ENCODE peak calls at places on chromosome 17, in seven cellular contexts. K is stimulated activated effector memory CD8-positive, alpha-beta T cell treated with anti-CD3 and anti-CD28 coated beads, Interleukin-12 subunit alpha, Interleukin-12 subunit beta, amount 100 ng/mL, for 72 hours; N is stimulated activated naive CD8-positive, alpha-beta T cell treated with anti-CD3 and anti-CD28 coated beads, Interleukin-15, Interleukin-2, amounts not matched to agents 100 U/mL and 50 U/mL, for 24 hours; S is activated T-helper 17 cell treated with anti-CD3 and anti-CD28 coated beads, Interleukin-2, amount 50 U/mL, for 72 hours; Y is activated T-cell treated with anti-CD3 and anti-CD28 coated beads, Interleukin-2, amount 50 U/mL, for 4 hours; P is right cardiac atrium; W is T-helper 17 cell. M is an unnamed sample.

GRCh38 chr17:69602969-69603368 is 188.5 kb downstream of the MAP2K6 start:
- ATAC-seq in W (peak), K (peak), S (peak), Y (peak), P (no peak), N (peak), M (no peak)

GRCh38 chr17:82370471-82371332 is 863 bp upstream of the UTS2R start:
- ATAC-seq in S (peak), W (peak), Y (peak), P (no peak), N (no peak), K (peak), M (no peak)

GRCh38 chr17:38897176-38897575 is 27.3 kb downstream of the LASP1 start:
- ATAC-seq in K (no peak), N (no peak), P (peak), W (no peak), Y (no peak), S (no peak), M (no peak)

GRCh38 chr17:65231086-65231485 is 93.9 kb downstream of the RGS9 start:
- ATAC-seq in Y (no peak), S (no peak), W (no peak), K (no peak), P (no peak), N (no peak), M (no peak)

GRCh38 chr17:4272213-4272975 is 8.6 kb upstream of the ANKFY1 start:
- ATAC-seq in S (no peak), W (no peak), K (no peak), P (peak), N (no peak), Y (no peak), M (no peak)

GRCh38 chr17:42803074-42803883 is 4.6 kb downstream of the CNTD1 start:
- ATAC-seq in Y (no peak), W (no peak), N (no peak), S (no peak), P (no peak), K (no peak), M (no peak)

GRCh38 chr17:15885770-15886169 is 59.2 kb upstream of the ADORA2B start:
- ATAC-seq in W (no peak), S (peak), Y (peak), P (no peak), K (peak), N (peak), M (no peak)

GRCh38 chr17:44310188-44310587 is 1.8 kb downstream of the RUNDC3A start:
- ATAC-seq in Y (no peak), P (no peak), K (no peak), S (no peak), W (no peak), N (no peak), M (no peak)

GRCh38 chr17:8068736-8069586 is 18.6 kb downstream of the ALOX12B start:
- ATAC-seq in P (peak), N (no peak), K (no peak), Y (no peak), W (no peak), S (no peak), M (no peak)

GRCh38 chr17:74769856-74770497 is 6.2 kb downstream of the NAT9 start:
- ATAC-seq in W (no peak), P (no peak), K (no peak), N (no peak), S (no peak), Y (no peak), M (peak)

GRCh38 chr17:2302740-2303277 is 776 bp downstream of the SMG6 start:
- ATAC-seq in N (no peak), S (no peak), W (peak), P (no peak), K (no peak), Y (no peak), M (no peak)

GRCh38 chr17:62105361-62105760 is 40.3 kb upstream of the MED13 start:
- ATAC-seq in Y (no peak), P (no peak), N (no peak), K (no peak), S (no peak), W (no peak), M (no peak)

GRCh38 chr17:332558-333322 is 19.9 kb downstream of the RPH3AL start:
- ATAC-seq in S (no peak), N (no peak), Y (no peak), W (no peak), P (peak), K (no peak), M (no peak)

GRCh38 chr17:71933306-71933705 is 187.5 kb upstream of the SOX9 start:
- ATAC-seq in K (no peak), N (no peak), P (no peak), S (no peak), Y (no peak), W (no peak), M (no peak)

GRCh38 chr17:39199673-39199985 is 454 bp upstream of the RPL19 start:
- ATAC-seq in S (peak), K (peak), N (peak), Y (peak), W (peak), P (peak), M (peak)

GRCh38 chr17:44211281-44212265 is 7.9 kb downstream of the UBTF start:
- ATAC-seq in S (no peak), Y (no peak), P (no peak), N (no peak), K (no peak), W (no peak), M (no peak)

GRCh38 chr17:15103785-15104184 is 161.3 kb downstream of the PMP22 start:
- ATAC-seq in Y (no peak), P (peak), S (no peak), N (no peak), W (no peak), K (no peak), M (no peak)

GRCh38 chr17:82640046-82640445 is 8.2 kb downstream of the WDR45B start:
- ATAC-seq in K (no peak), P (no peak), W (no peak), N (no peak), S (no peak), Y (no peak), M (no peak)

GRCh38 chr17:77288115-77288619 is 147.4 kb downstream of the SEC14L1 start:
- ATAC-seq in Y (no peak), K (no peak), S (no peak), W (no peak), N (no peak), P (peak), M (no peak)

GRCh38 chr17:82357394-82357793 is 1.7 kb upstream of the TEX19 start:
- ATAC-seq in K (no peak), S (no peak), P (peak), N (no peak), W (no peak), Y (no peak), M (no peak)

GRCh38 chr17:81543756-81544155 is 8.4 kb downstream of the FAAP100 start:
- ATAC-seq in K (no peak), S (no peak), Y (no peak), P (no peak), N (no peak), W (no peak), M (no peak)

GRCh38 chr17:76080207-76080933 is 1.4 kb downstream of the ZACN start:
- ATAC-seq in K (no peak), Y (peak), S (no peak), P (peak), N (no peak), W (no peak), M (peak)

GRCh38 chr17:43588121-43588520 is 42.0 kb upstream of the ETV4 start:
- ATAC-seq in Y (no peak), W (no peak), N (no peak), P (no peak), K (no peak), S (no peak), M (no peak)

GRCh38 chr17:77796201-77796860 is 162.2 kb upstream of the TNRC6C start:
- ATAC-seq in K (no peak), W (no peak), S (no peak), Y (no peak), P (peak), N (no peak), M (no peak)

GRCh38 chr17:4534928-4535666 is 20.1 kb downstream of the MYBBP1A start:
- ATAC-seq in P (no peak), W (no peak), Y (no peak), S (no peak), N (no peak), K (no peak), M (no peak)

GRCh38 chr17:75844530-75845057 is 390 bp upstream of the UNC13D start:
- ATAC-seq in K (peak), W (peak), S (peak), N (peak), Y (peak), P (peak), M (peak)

GRCh38 chr17:43983515-43984411 is 20.7 kb upstream of the NAGS start:
- ATAC-seq in K (peak), W (peak), Y (peak), S (peak), N (peak), P (peak), M (peak)

GRCh38 chr17:59424331-59424730 is 92.9 kb downstream of the YPEL2 start:
- ATAC-seq in Y (no peak), K (no peak), N (no peak), W (no peak), S (no peak), P (no peak), M (no peak)

GRCh38 chr17:60501589-60501988 is 24.5 kb downstream of the APPBP2 start:
- ATAC-seq in P (no peak), S (no peak), K (no peak), N (no peak), W (no peak), Y (no peak), M (no peak)

GRCh38 chr17:41510251-41511065 is 5.0 kb upstream of the KRT13 start:
- ATAC-seq in K (no peak), W (no peak), P (no peak), Y (no peak), N (no peak), S (no peak), M (no peak)

GRCh38 chr17:45346255-45347015 is 29.6 kb upstream of the MAP3K14 start:
- ATAC-seq in K (no peak), S (no peak), Y (no peak), N (no peak), W (no peak), P (peak), M (no peak)

GRCh38 chr17:74394977-74395376 is 27.7 kb downstream of the GPR142 start:
- ATAC-seq in Y (no peak), P (no peak), W (no peak), S (no peak), N (no peak), K (no peak), M (no peak)

GRCh38 chr17:80591788-80592187 is 47.1 kb downstream of the RPTOR start:
- ATAC-seq in K (no peak), P (no peak), Y (peak), S (peak), N (no peak), W (no peak), M (no peak)

GRCh38 chr17:31738488-31738887 is 120.6 kb downstream of the COPRS start:
- ATAC-seq in W (no peak), N (no peak), Y (no peak), K (no peak), S (no peak), P (peak), M (no peak)

M was measured in stimulated activated memory B cell treated with anti-CD40 and anti-IgM and Interleukin-4, amounts not matched to agents 10 μg/mL and 1 μg/mL and 100 μg/mL, for 72 hours.